ENCODE peak calls at places on chromosome 1, in seven cellular contexts. S, I, N, L, D, T and O are unnamed samples.

GRCh38 chr1:111989531-111990025 is at the start of gene KCND3:
- DNase-seq in S (no peak), I (peak; percentile 66), N (peak; percentile 77), L (peak; percentile 58), D (peak; percentile 42), T (peak; percentile 17), O (no peak)

GRCh38 chr1:93000751-93001175 is 39.5 kb upstream of the DIPK1A start:
- DNase-seq in S (no peak), I (no peak), N (peak; percentile 26), L (no peak), D (peak; percentile 74), T (peak; percentile 60), O (peak; percentile 88)

GRCh38 chr1:42454409-42454808 is 1.4 kb downstream of the ZMYND12 start:
- DNase-seq in S (no peak), I (no peak), N (no peak), L (no peak), D (no peak), T (no peak), O (no peak)

GRCh38 chr1:33128781-33129180 is 47.8 kb downstream of the AZIN2 start:
- DNase-seq in S (no peak), I (no peak), N (no peak), L (no peak), D (no peak), T (no peak), O (no peak)

GRCh38 chr1:209587778-209588177 is 4.3 kb downstream of the CAMK1G start:
- DNase-seq in S (no peak), I (peak; percentile 55), N (no peak), L (peak; percentile 19), D (no peak), T (no peak), O (peak; percentile 93)

GRCh38 chr1:85200367-85200869 is 398 bp downstream of the SYDE2 start:
- DNase-seq in S (no peak), I (peak; percentile 57), N (peak; percentile 73), L (no peak), D (peak; percentile 52), T (no peak), O (no peak)

GRCh38 chr1:191306916-191307315 is 829.3 kb upstream of the BRINP3 start:
- DNase-seq in S (no peak), I (no peak), N (no peak), L (no peak), D (no peak), T (no peak), O (no peak)

GRCh38 chr1:177737456-177737855 is 232.4 kb downstream of the SEC16B start:
- DNase-seq in S (no peak), I (no peak), N (no peak), L (no peak), D (no peak), T (no peak), O (no peak)

GRCh38 chr1:33377013-33377412 is 53.9 kb downstream of the PHC2 start:
- DNase-seq in S (no peak), I (no peak), N (no peak), L (no peak), D (no peak), T (no peak), O (no peak)

GRCh38 chr1:51518730-51519047 is 377 bp downstream of the EPS15 start:
- DNase-seq in S (no peak), I (peak; percentile 73), N (no peak), L (peak; percentile 89), D (no peak), T (peak; percentile 66), O (peak; percentile 55)
- TF ChIP-seq EZH2phosphoT487 in S (no peak), I (no peak), N (no peak), L (no peak), D (no peak), T (no peak), O (peak; percentile 63)

DNA sequence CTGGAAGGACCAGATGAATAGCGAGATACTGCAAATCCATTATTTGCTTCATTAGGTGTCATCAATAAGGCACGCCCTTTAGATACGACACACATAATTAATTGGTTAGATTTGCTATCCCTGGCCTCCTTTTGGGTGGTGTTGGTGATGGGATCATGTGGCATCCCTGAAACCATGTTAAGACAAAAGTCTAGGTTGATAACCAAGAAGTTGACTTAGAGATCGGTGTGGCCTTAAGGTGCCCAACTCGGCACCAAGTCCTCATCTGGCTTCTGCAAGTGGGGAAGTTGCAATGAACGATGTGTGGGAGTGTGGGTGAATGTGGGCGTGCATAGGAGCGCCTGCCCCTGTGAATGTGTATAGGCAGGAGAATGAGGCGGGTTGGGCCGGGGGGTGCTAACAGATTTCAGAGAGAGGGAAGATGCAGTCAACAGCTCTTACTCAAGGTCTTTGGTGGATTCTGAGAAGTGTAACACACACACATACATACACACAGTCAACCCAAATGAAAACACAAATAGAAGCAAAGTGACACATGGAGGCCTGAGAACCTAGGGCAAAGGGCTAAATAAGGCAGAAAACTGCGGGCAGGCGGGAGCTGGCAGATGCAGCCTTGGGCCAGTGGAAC is 415.7 kb upstream of the ESRRG start:
- DNase-seq in S (no peak), I (no peak), N (peak; percentile 10), L (no peak), D (peak; percentile 23), T (no peak), O (no peak)
- TF ChIP-seq EZH2 in S (no peak), I (no peak), N (peak; percentile 60), L (peak; percentile 21), D (no peak), T (no peak), O (no peak)

DNA sequence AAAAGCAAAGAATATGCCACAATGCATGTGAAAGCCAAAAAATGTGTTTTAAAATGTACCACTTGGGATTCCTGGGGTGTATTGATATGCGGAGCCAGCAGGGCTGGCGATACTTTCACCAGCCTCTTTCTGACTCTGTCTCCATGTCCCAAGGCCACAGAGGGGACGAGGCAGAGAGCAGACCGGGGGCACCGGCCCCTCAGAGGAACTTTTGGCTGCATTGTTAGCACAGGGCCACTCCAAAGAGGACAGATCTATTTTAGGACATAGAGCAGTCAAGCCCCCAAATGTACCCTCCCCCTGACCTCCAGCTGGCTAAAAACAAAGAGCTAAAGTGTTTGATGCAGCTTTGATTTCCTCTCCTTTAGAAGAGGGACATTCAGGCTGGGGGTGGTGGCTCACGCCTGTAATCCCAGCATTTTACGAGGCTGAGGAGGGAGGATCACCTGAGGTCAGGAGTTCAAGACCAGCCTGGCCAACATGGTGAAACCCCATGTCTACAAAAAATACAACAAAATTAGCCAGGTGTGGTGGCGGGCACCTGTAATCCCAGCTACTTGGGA is 25.6 kb upstream of the ZNF436 start:
- DNase-seq in S (no peak), I (no peak), N (no peak), L (no peak), D (peak; percentile 47), T (no peak), O (no peak)
- H3K27ac ChIP-seq in S (no peak overlapping the region), I (peak overlapping the region; percentile 89), N (no peak overlapping the region), L (peak overlapping the region; percentile 84), D (no peak overlapping the region), T (no peak overlapping the region), O (no peak overlapping the region)

DNA sequence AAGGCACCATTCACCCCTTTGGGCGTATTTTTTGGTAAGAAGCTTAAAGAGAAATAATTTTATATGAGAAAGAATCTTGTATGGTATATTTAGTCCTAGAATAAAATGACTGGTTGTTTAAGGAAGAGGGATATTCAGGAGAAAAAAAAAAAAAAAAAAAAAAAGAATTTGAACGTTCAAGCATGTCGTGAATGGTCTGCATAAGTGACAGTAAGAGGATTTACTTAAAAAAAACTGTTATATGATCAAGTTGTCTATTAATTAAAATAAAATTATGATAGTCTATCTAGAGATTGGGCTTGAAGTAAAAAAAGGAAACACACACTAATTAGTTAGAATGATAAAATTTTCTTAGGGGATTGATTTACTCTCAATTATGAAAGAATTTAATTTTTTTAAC is 11.7 kb upstream of the OR14I1 start:
- DNase-seq in S (no peak), I (no peak), N (peak; percentile 32), L (no peak), D (peak; percentile 35), T (no peak), O (no peak)
- TF ChIP-seq EZH2phosphoT487 in S (no peak), I (no peak), N (no peak), L (no peak), D (no peak), T (no peak), O (no peak)